ENCODE peak calls at places on chromosomes 5 and 9, in nine cellular contexts. Y, B, D, A, M, R, I, T and G are unnamed samples.

GRCh38 chr9:17761984-17762676 is 183.3 kb downstream of the SH3GL2 start:
- DNase-seq in Y (no peak), B (no peak), D (no peak), A (peak), M (no peak), R (no peak), I (no peak), T (no peak), G (no peak)

GRCh38 chr9:132443951-132444615 is 34.1 kb downstream of the CFAP77 start:
- DNase-seq in Y (no peak), B (no peak), D (no peak), A (peak), M (no peak), R (no peak), I (no peak), T (no peak), G (no peak)

GRCh38 chr9:3391414-3391813 is 134.4 kb downstream of the RFX3 start:
- DNase-seq in Y (no peak), B (no peak), D (no peak), A (no peak), M (no peak), R (no peak), I (no peak), T (no peak), G (no peak)

GRCh38 chr5:14435481-14435880 is 146.1 kb upstream of the OTULINL start:
- DNase-seq in Y (no peak), B (no peak), D (no peak), A (no peak), M (no peak), R (no peak), I (no peak), T (no peak), G (no peak)

GRCh38 chr5:142255831-142256230 is 69.0 kb downstream of the SPRY4 start:
- DNase-seq in Y (no peak), B (no peak), D (no peak), A (no peak), M (no peak), R (no peak), I (no peak), T (no peak), G (no peak)

GRCh38 chr5:180873628-180874520 is 12.8 kb upstream of the ZFP62 start:
- DNase-seq in Y (no peak), B (no peak), D (no peak), A (no peak), M (no peak), R (no peak), I (no peak), T (no peak), G (no peak)

GRCh38 chr5:134585966-134586365 is 46.7 kb downstream of the SAR1B start:
- DNase-seq in Y (no peak), B (no peak), D (no peak), A (no peak), M (no peak), R (no peak), I (no peak), T (no peak), G (no peak)

GRCh38 chr5:128258387-128258786 is 174.8 kb downstream of the SLC12A2 start:
- DNase-seq in Y (no peak), B (no peak), D (no peak), A (no peak), M (no peak), R (no peak), I (no peak), T (no peak), G (no peak)

GRCh38 chr9:116269250-116269649 is 115.7 kb downstream of the PAPPA start:
- DNase-seq in Y (no peak), B (no peak), D (no peak), A (no peak), M (no peak), R (no peak), I (peak), T (no peak), G (no peak)